ENCODE peak calls at places on chromosome 3, in eight cellular contexts. E, X, N, O, T, I, G and Y are unnamed samples.

GRCh38 chr3:155854147-155854940 is at the start of gene SLC33A1:
- DNase-seq in E (peak), X (peak), N (peak), O (peak), T (peak), I (peak), G (peak), Y (peak)

GRCh38 chr3:143421556-143421955 is 302.0 kb downstream of the CHST2 start:
- DNase-seq in E (no peak), X (no peak), N (no peak), O (no peak), T (no peak), I (no peak), G (no peak), Y (no peak)

GRCh38 chr3:126083511-126083912 is 412 bp downstream of the SLC41A3 start:
- DNase-seq in E (no peak), X (peak), N (no peak), O (peak), T (no peak), I (peak), G (no peak), Y (no peak)

GRCh38 chr3:184078851-184079250 is 18.0 kb upstream of the HTR3E start:
- DNase-seq in E (no peak), X (no peak), N (no peak), O (no peak), T (no peak), I (no peak), G (peak), Y (no peak)

GRCh38 chr3:52405601-52406115 is 39.2 kb downstream of the SEMA3G start:
- DNase-seq in E (no peak), X (no peak), N (no peak), O (no peak), T (no peak), I (no peak), G (no peak), Y (no peak)

GRCh38 chr3:195543642-195544536 is 764 bp upstream of the PPP1R2 start:
- DNase-seq in E (no peak), X (peak), N (peak), O (no peak), T (no peak), I (no peak), G (no peak), Y (no peak)

GRCh38 chr3:63470745-63471144 is 181.7 kb upstream of the SNTN start:
- DNase-seq in E (no peak), X (no peak), N (no peak), O (no peak), T (no peak), I (no peak), G (no peak), Y (no peak)

GRCh38 chr3:196496183-196496582 is 7.4 kb downstream of the RNF168 start:
- DNase-seq in E (no peak), X (no peak), N (no peak), O (no peak), T (no peak), I (no peak), G (no peak), Y (no peak)